ENCODE peak calls at places on chromosomes 12 and 14, in four cellular contexts. G, U, R and X are unnamed samples.

GRCh38 chr12:68915055-68915454 is 17.9 kb downstream of the CPM start:
- DNase-seq in R (peak), U (no peak), G (peak), X (no peak)

GRCh38 chr12:104570174-104570907 is 113.6 kb downstream of the CHST11 start:
- DNase-seq in R (no peak), G (no peak), U (no peak), X (no peak)

GRCh38 chr12:27449011-27449410 is 2.5 kb downstream of the SMCO2 start:
- DNase-seq in G (no peak), R (no peak), U (no peak), X (no peak)

GRCh38 chr12:95118788-95119179 is 45.4 kb upstream of the NR2C1 start:
- DNase-seq in U (no peak), R (no peak), G (no peak), X (no peak)

GRCh38 chr14:90454041-90455000 is 57.5 kb downstream of the CALM1 start:
- DNase-seq in G (peak), R (no peak), U (no peak), X (no peak)

GRCh38 chr12:7142057-7142644 is 12.0 kb downstream of the CLSTN3 start:
- DNase-seq in R (no peak), U (peak), G (peak), X (peak)

GRCh38 chr12:58268080-58268479 is 326.7 kb downstream of the ATP23 start:
- DNase-seq in G (peak), R (no peak), U (no peak), X (no peak)

GRCh38 chr12:6724409-6724797 is 557 bp downstream of the COPS7A start:
- DNase-seq in G (no peak), R (no peak), U (no peak), X (no peak)

GRCh38 chr12:106495354-106495965 is 87.3 kb upstream of the RFX4 start:
- DNase-seq in U (no peak), R (no peak), G (no peak), X (no peak)

GRCh38 chr14:26596722-26597030 is 1.2 kb downstream of the NOVA1 start:
- DNase-seq in R (no peak), G (peak), U (no peak), X (no peak)

GRCh38 chr14:74038015-74038859 is 19.1 kb downstream of the BBOF1 start:
- DNase-seq in G (peak), U (no peak), R (no peak), X (peak)

GRCh38 chr12:53232641-53233538 is 881 bp upstream of the RARG start:
- DNase-seq in U (peak), R (no peak), G (peak), X (no peak)

GRCh38 chr12:13196302-13196921 is at the start of gene EMP1:
- DNase-seq in R (peak), U (peak), G (peak), X (no peak)

GRCh38 chr12:3490848-3491382 is at the start of gene PRMT8:
- DNase-seq in U (no peak), G (peak), R (no peak), X (no peak)